ENCODE peak calls at places on chromosomes 16 and 17, in eight cellular contexts. C is Peyer's patch, V is prostate gland, Z is IMR-90, N is lung, X is fibroblast of lung, D is adrenal gland, R is endodermal cell. W is an unnamed sample. For H3K4me1 and H3K36me3, the result is how much of the 10 kb centered on the place peaks cover.

GRCh38 chr16:12771341-12771798 is 32.3 kb downstream of the CPPED1 start:
- DNase-seq in X (peak), R (no peak), C (no peak), N (no peak), Z (no peak), D (no peak), V (no peak), W (no peak)

GRCh38 chr16:76910931-76911330 is 280.1 kb upstream of the MON1B start:
- DNase-seq in C (no peak), V (no peak), N (no peak), Z (peak), D (no peak), R (no peak), X (peak), W (no peak)

GRCh38 chr17:6456914-6457687 is 12.8 kb downstream of the PIMREG start:
- DNase-seq in R (peak), D (peak), N (no peak), X (peak), Z (peak), C (no peak), V (no peak), W (peak)

GRCh38 chr16:46822270-46822669 is 8.7 kb downstream of the C16orf87 start:
- DNase-seq in Z (peak), C (no peak), X (peak), R (no peak), N (no peak), D (peak), V (no peak), W (no peak)

GRCh38 chr17:48175692-48176450 is 68.3 kb downstream of the SNX11 start:
- DNase-seq in D (no peak), Z (peak), R (no peak), C (no peak), V (no peak), X (peak), N (no peak), W (no peak)

GRCh38 chr17:251531-251930 is 70.1 kb upstream of the DOC2B start:
- DNase-seq in C (peak), D (no peak), R (no peak), N (no peak), X (no peak), V (no peak), Z (no peak), W (peak)

GRCh38 chr17:8153550-8153956 is 1.3 kb upstream of the PER1 start:
- DNase-seq in D (peak), X (peak), Z (peak), C (peak), N (peak), V (no peak), R (peak), W (peak)

GRCh38 chr17:49932131-49932723 is 36.8 kb upstream of the DLX4 start:
- DNase-seq in R (no peak), D (no peak), Z (no peak), X (no peak), C (no peak), N (no peak), V (no peak), W (no peak)

GRCh38 chr16:81528258-81528657 is 83.7 kb downstream of the CMIP start:
- DNase-seq in N (no peak), V (no peak), X (no peak), Z (no peak), C (no peak), D (no peak), R (no peak), W (no peak)

GRCh38 chr16:54930034-54930938 is at the start of gene IRX5:
- DNase-seq in D (peak), N (peak), V (peak), R (peak), Z (peak), C (peak), X (peak), W (peak)

GRCh38 chr17:57823469-57824401 is 26.1 kb downstream of the MRPS23 start:
- DNase-seq in X (peak), D (no peak), R (no peak), N (no peak), V (no peak), Z (peak), C (no peak), W (no peak)

GRCh38 chr17:59327136-59327878 is 4.1 kb upstream of the YPEL2 start:
- DNase-seq in X (no peak), Z (no peak), C (no peak), N (no peak), V (no peak), D (no peak), R (no peak), W (no peak)

GRCh38 chr17:69367298-69367697 is 40.4 kb upstream of the ABCA5 start:
- DNase-seq in N (no peak), D (no peak), R (no peak), V (no peak), Z (no peak), X (no peak), C (no peak), W (no peak)

GRCh38 chr17:19744492-19744891 is 3.6 kb downstream of the ALDH3A1 start:
- DNase-seq in C (no peak), D (no peak), R (no peak), V (no peak), N (no peak), X (no peak), Z (no peak), W (peak)

GRCh38 chr17:13909901-13910519 is 159.3 kb upstream of the COX10 start:
- DNase-seq in X (no peak), R (no peak), Z (no peak), N (no peak), C (no peak), V (no peak), D (no peak), W (no peak)

GRCh38 chr16:76654421-76654820 is 377.2 kb downstream of the CNTNAP4 start:
- DNase-seq in X (no peak), Z (no peak), R (no peak), V (no peak), N (no peak), C (no peak), D (no peak), W (no peak)

GRCh38 chr17:82272495-82273326 is 789 bp downstream of the CSNK1D start:
- DNase-seq in Z (no peak), R (peak), D (peak), V (no peak), N (peak), C (peak), X (no peak), W (peak)

GRCh38 chr17:19411641-19412040 is 609 bp downstream of the RNF112 start:
- DNase-seq in X (no peak), N (no peak), V (no peak), C (no peak), R (peak), Z (no peak), D (no peak), W (no peak)

GRCh38 chr17:76735006-76735405 is 2.1 kb downstream of the SRSF2 start:
- DNase-seq in D (no peak), X (peak), N (no peak), R (no peak), Z (peak), C (no peak), V (no peak), W (no peak)

GRCh38 chr17:9139695-9140094 is 118.4 kb downstream of the NTN1 start:
- DNase-seq in Z (no peak), X (no peak), C (no peak), D (no peak), R (no peak), N (no peak), V (no peak), W (no peak)

GRCh38 chr17:73952136-73952497 is 251.4 kb upstream of the RPL38 start:
- DNase-seq in X (no peak), C (no peak), N (no peak), V (no peak), Z (no peak), D (no peak), R (no peak), W (no peak)

GRCh38 chr16:11439790-11440656 is 94.8 kb downstream of the RMI2 start:
- DNase-seq in V (no peak), C (no peak), N (no peak), D (no peak), X (no peak), Z (no peak), R (no peak), W (no peak)

GRCh38 chr17:56165017-56165720 is 11.9 kb downstream of the ANKFN1 start:
- DNase-seq in D (no peak), Z (peak), C (no peak), X (no peak), R (no peak), N (no peak), V (no peak), W (no peak)

GRCh38 chr17:77708936-77709335 is 249.6 kb upstream of the TNRC6C start:
- DNase-seq in Z (no peak), D (no peak), N (no peak), V (no peak), R (peak), C (no peak), X (no peak), W (no peak)

GRCh38 chr17:4959261-4959965 is 8.2 kb downstream of the SPAG7 start:
- DNase-seq in C (peak), V (no peak), N (no peak), D (no peak), R (peak), X (no peak), Z (no peak), W (peak)
- H3K4me1 ChIP-seq in C (under half), V (under half), N (under half), D (under half), R (under half), X (under half), Z (under half), W (under half)

DNA sequence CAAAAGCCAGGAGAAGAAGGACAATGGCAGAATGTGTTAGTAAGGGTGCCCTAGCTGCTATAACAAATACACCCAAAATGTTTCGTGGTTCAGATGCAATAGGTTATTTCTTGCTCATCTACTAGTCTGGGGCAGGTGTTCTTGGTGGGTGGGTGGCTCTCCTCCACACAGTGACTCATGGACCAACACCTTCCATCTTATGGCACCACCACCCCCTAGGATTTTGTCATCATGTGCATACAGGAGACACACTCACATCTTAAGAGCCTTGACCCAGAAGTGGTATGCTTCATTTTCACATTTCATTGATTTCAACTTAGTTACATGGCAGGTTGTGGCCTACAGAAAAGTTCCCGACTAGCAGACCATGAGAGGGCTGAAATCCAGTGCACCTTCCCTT is 114.7 kb downstream of the AMFR start:
- DNase-seq in R (no peak), C (no peak), X (no peak), D (no peak), Z (no peak), V (no peak), N (no peak), W (no peak)
- H3K36me3 ChIP-seq in R (under half), C (under half), X (under half), D (under half), Z (under half), V (under half), N (under half), W (under half)

DNA sequence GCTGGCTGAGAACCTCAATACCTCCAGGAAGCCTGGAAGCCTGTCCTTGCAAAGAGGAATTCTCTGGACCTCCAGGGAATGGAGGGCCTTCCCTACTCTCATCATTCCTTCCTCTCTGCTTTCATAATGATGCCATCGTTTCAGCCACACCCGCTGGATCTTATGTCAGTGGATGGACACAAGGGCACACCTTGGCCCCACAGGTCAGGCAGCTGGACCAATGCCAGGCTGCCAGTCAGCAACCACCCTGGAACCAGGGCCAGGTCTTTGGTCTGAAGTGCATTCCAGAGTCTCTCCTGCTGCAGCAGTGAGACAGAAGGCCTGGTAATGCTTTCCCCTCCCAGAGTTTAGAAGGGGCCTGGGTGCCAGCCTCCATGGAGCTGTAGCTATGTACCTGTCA is 7.4 kb downstream of the C1QL1 start:
- DNase-seq in N (peak), D (no peak), C (peak), Z (no peak), X (no peak), V (no peak), R (no peak), W (no peak)
- TF ChIP-seq CTCF in N (no peak), D (no peak), C (no peak), Z (no peak), X (no peak), V (no peak), R (no peak), W (no peak)

DNA sequence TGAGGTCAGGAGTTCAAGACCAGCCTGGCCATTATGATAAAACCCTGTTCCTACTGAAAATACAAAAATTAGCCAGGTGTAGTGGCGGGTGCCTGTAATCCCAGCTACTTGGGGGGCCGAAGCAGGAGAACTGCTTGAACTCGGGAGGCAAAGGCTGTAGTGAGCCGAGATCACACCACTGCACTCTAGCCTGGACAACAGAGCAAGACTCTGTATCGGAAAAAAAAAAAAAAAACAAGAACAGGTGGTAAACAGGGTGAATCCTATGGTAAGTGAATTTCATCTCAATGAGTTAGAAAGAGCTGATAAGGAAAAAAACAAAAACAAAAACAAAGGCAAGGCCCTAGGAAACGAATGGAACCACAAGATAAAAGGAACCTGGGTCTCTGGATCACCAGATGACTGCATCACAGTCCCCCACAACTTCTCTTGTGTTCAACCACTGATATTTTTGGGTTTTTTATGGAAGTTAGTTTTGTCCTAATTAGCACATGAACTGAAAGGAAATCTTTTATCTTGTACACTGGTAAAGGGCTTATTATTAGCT is 21.0 kb downstream of the GLG1 start:
- DNase-seq in N (no peak), R (no peak), V (no peak), Z (no peak), D (no peak), X (no peak), C (no peak), W (no peak)
- H3K4me1 ChIP-seq in N (under half), R (under half), V (under half), Z (under half), D (under half), X (under half), C (under half), W (under half)

DNA sequence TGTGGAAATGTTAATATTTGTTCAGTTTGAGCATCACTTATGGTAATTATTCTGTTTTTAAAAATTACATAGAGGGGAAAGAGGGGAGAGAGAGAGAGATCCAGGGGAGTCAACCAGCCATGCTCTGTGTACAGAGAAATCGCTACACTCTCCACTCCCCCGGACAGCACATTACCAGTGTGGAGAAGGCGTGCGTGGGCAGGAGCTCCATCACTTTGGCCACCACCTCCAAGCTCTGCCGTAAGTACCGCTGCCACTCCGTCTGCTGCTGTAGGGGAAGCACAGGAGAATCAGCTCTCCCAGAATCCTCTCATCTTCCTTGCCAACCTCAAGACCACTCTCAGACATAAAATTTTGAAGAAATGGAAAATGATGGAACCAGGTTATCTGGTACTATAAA is 70.2 kb upstream of the GSG1L start:
- DNase-seq in V (no peak), C (no peak), R (no peak), D (no peak), X (no peak), Z (no peak), N (no peak), W (no peak)
- H3K36me3 ChIP-seq in V (under half), C (under half), R (half or more), D (under half), X (under half), Z (half or more), N (under half), W (under half)

GRCh38 chr16:75228143-75228976 is 9.6 kb downstream of the CTRB1 start:
- DNase-seq in R (no peak), N (no peak), C (no peak), D (no peak), V (no peak), Z (no peak), X (no peak), W (no peak)
- TF ChIP-seq CTCF in R (no peak), N (no peak), C (no peak), D (no peak), V (no peak), Z (no peak), X (no peak), W (no peak)